ENCODE peak calls at places on chromosomes 4 and X, in eight cellular contexts. K is adipocyte, G is PC-3, O is SK-N-SH, Q is GM23248, D is astrocyte, A is K562, Y is Karpas-422. B is an unnamed sample.

GRCh38 chrX:111101580-111101979 is 5.6 kb downstream of the PAK3 start:
- DNase-seq in Q (no peak), D (no peak), Y (no peak), K (no peak), O (no peak), G (no peak), A (no peak), B (no peak)

GRCh38 chr4:86306816-86307215 is 53.0 kb downstream of the MAPK10 start:
- DNase-seq in A (no peak), K (peak), O (no peak), D (peak), Y (peak), Q (peak), G (peak), B (no peak)

GRCh38 chrX:15356444-15356843 is 21.1 kb upstream of the PIGA start:
- DNase-seq in K (peak), A (no peak), O (no peak), D (no peak), Y (peak), Q (peak), G (no peak), B (no peak)

GRCh38 chrX:11944486-11944885 is 186.4 kb downstream of the MSL3 start:
- DNase-seq in A (peak), Q (peak), G (peak), Y (peak), O (peak), K (no peak), D (peak), B (peak)

GRCh38 chrX:39519213-39519544 is 578.6 kb downstream of the BCOR start:
- DNase-seq in A (no peak), Y (no peak), Q (peak), G (peak), K (peak), D (peak), O (peak), B (no peak)

GRCh38 chrX:143058096-143058495 is 32.4 kb downstream of the SPANXN4 start:
- DNase-seq in G (no peak), Q (no peak), D (no peak), A (no peak), K (no peak), O (no peak), Y (no peak), B (no peak)

GRCh38 chr4:55303818-55304217 is 42.2 kb upstream of the SRD5A3 start:
- DNase-seq in K (peak), Y (no peak), A (no peak), D (peak), Q (peak), G (peak), O (no peak), B (no peak)

GRCh38 chrX:71251456-71251973 is 2.4 kb downstream of the ZMYM3 start:
- DNase-seq in Y (no peak), A (no peak), O (no peak), G (no peak), K (peak), D (no peak), Q (no peak), B (no peak)

GRCh38 chr4:123649644-123650356 is 253.2 kb downstream of the SPRY1 start:
- DNase-seq in Q (peak), K (peak), O (no peak), G (peak), A (no peak), Y (no peak), D (peak), B (peak)

GRCh38 chr4:2260336-2261109 is 1.4 kb downstream of the MXD4 start:
- DNase-seq in Y (no peak), D (no peak), A (no peak), K (peak), Q (peak), O (no peak), G (no peak), B (peak)

GRCh38 chr4:24991015-24991414 is 39.7 kb downstream of the LGI2 start:
- DNase-seq in K (no peak), Y (no peak), Q (peak), O (no peak), A (no peak), D (peak), G (peak), B (no peak)

GRCh38 chr4:54550415-54551171 is 107.2 kb upstream of the KIT start:
- DNase-seq in D (no peak), A (no peak), Y (no peak), G (peak), O (no peak), K (peak), Q (peak), B (no peak)

GRCh38 chr4:155639674-155640529 is 26.7 kb upstream of the GUCY1A1 start:
- DNase-seq in Y (peak), K (no peak), D (peak), G (no peak), Q (no peak), A (no peak), O (no peak), B (no peak)

GRCh38 chrX:23662853-23663252 is 4.4 kb upstream of the PRDX4 start:
- DNase-seq in G (no peak), D (peak), Q (peak), K (peak), O (no peak), Y (no peak), A (no peak), B (no peak)

GRCh38 chrX:15240414-15240813 is 29.5 kb downstream of the ASB9 start:
- DNase-seq in Q (no peak), D (no peak), Y (no peak), O (no peak), A (no peak), G (no peak), K (no peak), B (no peak)

GRCh38 chrX:40266490-40267333 is 169.0 kb upstream of the BCOR start:
- DNase-seq in Y (no peak), G (peak), D (peak), O (peak), A (peak), K (peak), Q (peak), B (peak)

GRCh38 chr4:61373901-61374611 is 173.9 kb downstream of the ADGRL3 start:
- DNase-seq in K (peak), D (peak), Y (no peak), Q (no peak), G (peak), A (no peak), O (no peak), B (no peak)

GRCh38 chrX:123731258-123731986 is 1.4 kb downstream of the THOC2 start:
- DNase-seq in D (peak), G (peak), Q (peak), K (peak), O (peak), Y (peak), A (peak), B (no peak)

GRCh38 chr4:2058264-2059033 is 678 bp upstream of the NAT8L start:
- DNase-seq in D (no peak), G (no peak), O (peak), Y (no peak), A (peak), Q (peak), K (peak), B (peak)

GRCh38 chr4:75637827-75638226 is 7.5 kb upstream of the CDKL2 start:
- DNase-seq in K (no peak), O (no peak), G (no peak), Y (no peak), D (no peak), A (no peak), Q (no peak), B (no peak)

GRCh38 chrX:14591976-14592375 is 62.6 kb downstream of the GLRA2 start:
- DNase-seq in G (no peak), Y (no peak), D (peak), K (no peak), O (no peak), A (no peak), Q (peak), B (no peak)

GRCh38 chr4:3524920-3525319 is 7.3 kb downstream of the LRPAP1 start:
- DNase-seq in Y (no peak), Q (no peak), A (no peak), K (no peak), O (no peak), G (no peak), D (no peak), B (peak)

GRCh38 chrX:40539214-40540142 is 41.3 kb upstream of the ATP6AP2 start:
- DNase-seq in A (peak), Y (peak), Q (peak), K (peak), O (no peak), G (no peak), D (peak), B (peak)

GRCh38 chr4:183347586-183347985 is 25.4 kb upstream of the CLDN24 start:
- DNase-seq in Q (peak), D (peak), K (peak), Y (no peak), O (no peak), A (no peak), G (no peak), B (no peak)

GRCh38 chr4:172083236-172083635 is 270.0 kb downstream of the GALNTL6 start:
- DNase-seq in D (no peak), Q (no peak), K (no peak), G (no peak), Y (no peak), A (no peak), O (no peak), B (no peak)

GRCh38 chrX:12421918-12422317 is 283.6 kb downstream of the FRMPD4 start:
- DNase-seq in Y (no peak), D (peak), Q (no peak), K (no peak), O (no peak), A (no peak), G (no peak), B (no peak)

GRCh38 chr4:152896819-152897218 is 39.3 kb upstream of the FHDC1 start:
- DNase-seq in Y (no peak), G (no peak), Q (peak), D (peak), O (no peak), K (peak), A (no peak), B (no peak)

GRCh38 chr4:40196724-40197281 is at the start of gene RHOH:
- DNase-seq in Q (no peak), G (no peak), O (no peak), D (no peak), K (no peak), A (no peak), Y (peak), B (peak)
- H3K9ac ChIP-seq in Q (no peak), G (no peak), O (no peak), D (no peak), K (no peak), A (peak), Y (peak), B (peak)

DNA sequence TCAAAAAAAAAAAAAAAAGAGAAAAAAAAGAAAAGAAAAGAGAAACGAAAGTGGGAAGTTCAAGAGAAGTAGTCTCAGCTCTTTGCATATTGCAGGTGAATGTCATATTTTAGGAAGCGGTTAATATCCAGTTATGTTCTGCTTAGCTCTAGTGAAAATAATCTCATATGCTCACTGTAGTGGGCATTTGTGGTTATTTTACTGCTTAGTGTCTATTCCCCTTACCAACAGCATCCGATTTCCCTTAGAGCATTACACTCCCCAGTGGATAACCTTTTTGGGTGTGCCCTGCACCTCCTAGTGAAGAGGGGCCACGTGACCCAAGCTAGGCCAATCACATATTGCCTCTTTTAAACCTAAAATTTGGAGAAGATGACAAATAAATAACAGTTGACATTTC is 111.2 kb upstream of the ZNF827 start:
- DNase-seq in O (no peak), K (no peak), D (no peak), A (no peak), Q (no peak), G (no peak), Y (peak), B (no peak)
- H3K4me3 ChIP-seq in O (no peak), K (no peak), D (no peak), A (no peak), Q (no peak), G (no peak), Y (no peak), B (no peak)

GRCh38 chr4:180456928-180457327 is 1786.3 kb upstream of the TENM3 start:
- DNase-seq in D (no peak), A (no peak), O (no peak), Y (no peak), G (peak), Q (no peak), K (no peak), B (peak)

GRCh38 chr4:180449395-180449956 is 1793.7 kb upstream of the TENM3 start:
- DNase-seq in Q (no peak), G (peak), Y (peak), A (no peak), O (peak), K (peak), D (peak), B (peak)

GRCh38 chr4:180455226-180455625 is 1788.0 kb upstream of the TENM3 start:
- DNase-seq in Y (no peak), G (peak), K (no peak), O (no peak), A (no peak), Q (no peak), D (no peak), B (no peak)
- H3K9ac ChIP-seq in Y (no peak), G (no peak), K (no peak), O (no peak), A (no peak), Q (no peak), D (no peak), B (no peak)

DNA sequence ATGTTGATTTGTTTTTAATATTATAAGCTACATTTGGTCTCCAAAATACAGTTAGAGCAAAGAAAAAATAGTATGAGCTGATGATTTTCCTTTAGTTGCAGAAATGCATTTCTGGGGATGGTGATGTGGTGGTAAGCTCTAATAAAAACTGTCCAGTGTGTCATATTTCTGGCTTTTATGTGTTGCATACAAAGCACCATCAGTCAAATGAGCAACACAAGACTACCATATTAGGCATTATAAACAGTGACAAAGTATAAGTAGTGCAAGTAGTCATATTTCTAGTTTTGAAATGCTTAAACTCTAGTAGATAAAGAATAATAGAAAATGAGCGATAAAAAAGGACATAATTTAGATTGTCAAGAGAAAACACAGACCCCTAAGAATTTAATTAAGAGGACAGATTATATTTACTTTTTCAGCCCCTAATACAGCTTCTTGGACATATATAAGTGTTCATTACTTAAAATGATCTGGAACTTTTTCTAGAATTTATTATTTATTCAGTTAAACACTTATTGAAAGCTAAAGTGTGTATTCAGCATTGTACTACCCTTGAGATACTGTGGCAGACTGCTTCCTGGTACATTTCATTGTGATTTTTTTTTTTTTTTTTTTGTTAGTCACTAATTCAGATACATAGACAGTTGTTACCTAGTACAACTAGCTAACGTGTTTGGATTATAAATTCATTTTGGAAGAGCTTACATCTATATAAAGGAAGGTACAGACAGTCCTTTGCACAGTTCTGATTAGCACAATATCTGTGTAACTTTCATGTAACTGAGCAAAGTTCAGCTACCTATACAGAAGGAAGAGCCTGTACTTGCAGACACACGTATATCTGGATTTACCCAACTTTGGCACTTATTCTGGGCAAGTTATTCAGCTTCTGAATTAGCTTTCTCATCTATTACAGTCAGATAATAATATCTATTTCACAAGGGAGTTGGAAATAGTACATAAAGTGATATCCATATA is 22.3 kb downstream of the RAP1GDS1 start:
- DNase-seq in Y (no peak), G (peak), K (no peak), Q (peak), O (no peak), A (no peak), D (peak), B (no peak)
- H3K4me3 ChIP-seq in Y (no peak), G (no peak), K (no peak), Q (no peak), O (no peak), A (no peak), D (no peak), B (no peak)

DNA sequence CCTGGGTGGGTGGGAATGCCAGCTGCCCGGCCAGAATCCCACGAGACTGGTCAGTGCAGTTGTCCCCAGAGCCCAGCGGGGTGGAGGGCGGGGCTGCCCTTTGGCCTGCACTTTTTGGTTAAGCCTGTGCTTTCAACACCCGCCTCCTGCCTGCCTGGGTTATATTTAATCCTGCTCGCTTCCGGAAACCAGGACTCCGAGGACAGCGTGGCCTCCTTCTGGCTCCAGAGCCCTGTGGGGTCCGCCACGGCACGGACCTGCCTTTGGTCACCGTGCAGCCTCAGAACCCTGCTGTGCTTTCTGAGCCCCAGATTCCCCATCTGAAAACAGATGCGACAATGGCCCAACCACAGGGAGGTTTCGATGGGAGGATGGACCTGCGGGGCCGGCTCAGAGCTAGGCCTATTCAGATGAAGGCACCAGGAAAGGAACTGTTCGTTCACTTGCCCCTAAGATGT is 29.4 kb upstream of the KIAA0232 start:
- DNase-seq in O (no peak), D (no peak), G (no peak), A (peak), Y (no peak), Q (no peak), K (no peak), B (no peak)
- H3K9ac ChIP-seq in O (no peak), D (no peak), G (no peak), A (peak), Y (no peak), Q (no peak), K (no peak), B (no peak)

DNA sequence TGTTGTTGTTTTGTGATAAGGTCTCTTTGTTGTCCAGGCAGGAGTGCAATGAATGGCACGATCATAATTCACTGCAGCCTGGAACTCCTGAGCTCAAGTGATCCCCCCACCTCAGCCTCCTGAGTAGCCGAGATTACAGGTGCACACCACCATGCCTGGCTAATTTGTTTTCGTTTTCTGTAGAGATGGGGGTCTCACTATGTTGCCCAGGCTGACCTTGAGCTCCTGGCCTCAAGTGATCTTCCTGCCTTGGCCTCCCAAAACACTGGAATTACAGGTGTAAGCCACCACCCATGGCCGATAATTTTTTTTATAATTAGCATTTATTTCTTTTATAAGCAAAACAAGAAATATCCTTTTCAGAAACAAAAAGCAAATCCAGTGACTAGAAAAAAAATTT is 3.6 kb downstream of the PLAC8 start:
- DNase-seq in G (no peak), D (no peak), Q (no peak), Y (no peak), O (no peak), K (no peak), A (no peak), B (no peak)
- H3K4me3 ChIP-seq in G (no peak), D (no peak), Q (no peak), Y (peak), O (peak), K (peak), A (no peak), B (no peak)

GRCh38 chrX:2698604-2699003 is 7.5 kb downstream of the CD99 start:
- DNase-seq in G (peak), Y (no peak), D (no peak), K (no peak), A (no peak), Q (no peak), O (no peak), B (no peak)

GRCh38 chrX:2697741-2698294 is 6.7 kb downstream of the CD99 start:
- DNase-seq in A (no peak), Q (no peak), O (no peak), G (no peak), K (no peak), Y (peak), D (peak), B (no peak)

GRCh38 chrX:2697306-2697705 is 6.2 kb downstream of the CD99 start:
- DNase-seq in O (no peak), K (no peak), Q (peak), A (no peak), G (peak), D (no peak), Y (no peak), B (no peak)

GRCh38 chrX:2694868-2695267 is 3.8 kb downstream of the CD99 start:
- DNase-seq in D (no peak), Q (peak), Y (no peak), K (no peak), G (no peak), A (no peak), O (no peak), B (no peak)

GRCh38 chrX:2696698-2697215 is 5.7 kb downstream of the CD99 start:
- DNase-seq in O (no peak), D (peak), Q (peak), A (no peak), G (peak), K (peak), Y (peak), B (no peak)
- H3K9ac ChIP-seq in O (peak), D (peak), Q (peak), A (no peak), G (peak), K (no peak), Y (no peak), B (no peak)